ENCODE peak calls at places on chromosome 16, in nine cellular contexts. W, S, L, B, X, G, K, I and Z are unnamed samples.

GRCh38 chr16:10729649-10730048 is 14.0 kb upstream of the NUBP1 start:
- DNase-seq in W (peak; percentile 51), S (no peak), L (peak; percentile 35), B (no peak), X (no peak), G (peak; percentile 43), K (peak; percentile 24), I (peak; percentile 89), Z (peak; percentile 82)

GRCh38 chr16:88381820-88382451 is 823 bp upstream of the ZNF469 start:
- DNase-seq in W (peak; percentile 24), S (no peak), L (peak; percentile 80), B (peak; percentile 44), X (no peak), G (no peak), K (no peak), I (no peak), Z (no peak)

GRCh38 chr16:13811834-13812233 is 108.1 kb upstream of the ERCC4 start:
- DNase-seq in W (no peak), S (no peak), L (no peak), B (no peak), X (no peak), G (no peak), K (no peak), I (no peak), Z (no peak)

GRCh38 chr16:53766304-53767016 is 62.5 kb downstream of the FTO start:
- DNase-seq in W (no peak), S (no peak), L (no peak), B (no peak), X (no peak), G (peak; percentile 66), K (no peak), I (no peak), Z (no peak)

GRCh38 chr16:51937771-51938170 is 609.2 kb downstream of the TOX3 start:
- DNase-seq in W (no peak), S (no peak), L (no peak), B (no peak), X (no peak), G (no peak), K (no peak), I (no peak), Z (no peak)

GRCh38 chr16:84054271-84054670 is 11.7 kb upstream of the SLC38A8 start:
- DNase-seq in W (no peak), S (no peak), L (no peak), B (no peak), X (no peak), G (no peak), K (no peak), I (peak; percentile 61), Z (no peak)

GRCh38 chr16:86865866-86866675 is 287.7 kb downstream of the FOXL1 start:
- DNase-seq in W (no peak), S (no peak), L (no peak), B (peak; percentile 60), X (no peak), G (no peak), K (no peak), I (no peak), Z (peak; percentile 62)

GRCh38 chr16:48158296-48158695 is 2.5 kb upstream of the ABCC12 start:
- DNase-seq in W (no peak), S (no peak), L (no peak), B (no peak), X (no peak), G (peak; percentile 45), K (peak; percentile 18), I (no peak), Z (no peak)

GRCh38 chr16:57621521-57622268 is 6.7 kb upstream of the ADGRG1 start:
- DNase-seq in W (peak; percentile 27), S (no peak), L (no peak), B (peak; percentile 9), X (no peak), G (no peak), K (no peak), I (peak; percentile 84), Z (no peak)

GRCh38 chr16:19831678-19832077 is 53.0 kb downstream of the GPRC5B start:
- DNase-seq in W (no peak), S (no peak), L (no peak), B (no peak), X (no peak), G (peak; percentile 66), K (no peak), I (no peak), Z (peak; percentile 78)

GRCh38 chr16:86901483-86901882 is 323.1 kb downstream of the FOXL1 start:
- DNase-seq in W (no peak), S (no peak), L (no peak), B (no peak), X (no peak), G (peak; percentile 17), K (no peak), I (no peak), Z (no peak)

GRCh38 chr16:6573577-6573976 is 759.1 kb upstream of the RBFOX1 start:
- DNase-seq in W (peak; percentile 83), S (no peak), L (peak; percentile 68), B (no peak), X (no peak), G (no peak), K (no peak), I (no peak), Z (no peak)

GRCh38 chr16:31105677-31106213 is 2.4 kb upstream of the BCKDK start:
- DNase-seq in W (peak; percentile 86), S (peak; percentile 59), L (peak; percentile 85), B (peak; percentile 91), X (no peak), G (peak; percentile 79), K (no peak), I (peak; percentile 98), Z (peak; percentile 96)

GRCh38 chr16:31106509-31107464 is 1.4 kb upstream of the BCKDK start:
- DNase-seq in W (no peak), S (no peak), L (no peak), B (no peak), X (no peak), G (no peak), K (no peak), I (no peak), Z (no peak)

GRCh38 chr16:31108794-31109558 is 790 bp downstream of the BCKDK start:
- DNase-seq in W (no peak), S (no peak), L (peak; percentile 43), B (no peak), X (no peak), G (no peak), K (no peak), I (no peak), Z (no peak)

GRCh38 chr16:31108035-31108793 is at the start of gene BCKDK:
- DNase-seq in W (peak; percentile 75), S (peak; percentile 47), L (peak; percentile 85), B (peak; percentile 90), X (no peak), G (peak; percentile 79), K (no peak), I (peak; percentile 94), Z (peak; percentile 52)

DNA sequence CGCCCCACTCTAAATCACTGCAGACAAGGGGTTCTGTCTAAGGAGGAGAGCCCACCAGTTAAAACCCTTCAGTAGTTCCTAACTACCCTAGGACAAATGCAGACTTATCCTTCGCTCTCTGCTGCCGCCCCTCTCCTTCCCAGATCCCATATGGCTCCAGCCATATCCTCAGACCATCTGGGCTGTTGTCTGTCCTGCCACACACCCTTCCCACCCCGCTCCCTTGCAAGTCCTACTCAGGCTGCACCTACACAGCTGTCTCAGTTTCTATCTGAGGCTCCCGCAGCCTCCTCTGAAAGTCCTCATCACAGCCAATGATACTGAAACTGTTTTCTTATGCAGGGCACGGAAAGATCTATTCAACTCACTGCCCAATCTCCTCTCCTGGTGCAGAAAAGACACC is 720 bp upstream of the BCKDK start:
- DNase-seq in W (no peak), S (no peak), L (no peak), B (no peak), X (no peak), G (no peak), K (no peak), I (no peak), Z (no peak)
- H3K4me3 ChIP-seq in W (peak overlapping the region; percentile 93), S (no peak overlapping the region), L (peak overlapping the region; percentile 87), B (no peak overlapping the region), X (no peak overlapping the region), G (no peak overlapping the region), K (no peak overlapping the region), I (no peak overlapping the region), Z (no peak overlapping the region)

DNA sequence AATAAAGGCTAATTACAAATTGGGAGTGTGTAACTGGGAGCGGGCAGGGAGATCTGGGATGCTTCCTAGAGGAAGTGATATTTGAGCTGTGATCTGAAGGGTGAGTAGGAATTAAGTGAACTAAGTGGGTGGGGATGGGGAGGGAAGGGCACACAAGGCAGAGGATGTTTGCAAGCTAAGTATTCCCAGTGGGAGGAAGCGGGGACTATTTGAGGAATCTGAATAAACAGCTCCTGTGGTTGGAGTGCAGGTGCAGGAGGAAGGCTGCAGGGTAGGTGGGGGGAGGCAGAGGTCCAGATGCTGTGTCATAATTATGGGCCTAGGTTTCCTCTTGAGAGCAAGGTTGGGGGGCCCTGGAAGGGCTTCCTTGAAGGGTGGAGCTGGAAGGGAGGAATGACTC is 102.1 kb upstream of the HS3ST2 start:
- DNase-seq in W (no peak), S (no peak), L (no peak), B (no peak), X (no peak), G (no peak), K (no peak), I (no peak), Z (no peak)
- H3K4me3 ChIP-seq in W (no peak overlapping the region), S (no peak overlapping the region), L (no peak overlapping the region), B (no peak overlapping the region), X (no peak overlapping the region), G (no peak overlapping the region), K (no peak overlapping the region), I (no peak overlapping the region), Z (no peak overlapping the region)

GRCh38 chr16:68770671-68771070 is 33.6 kb downstream of the CDH1 start:
- DNase-seq in W (no peak), S (no peak), L (no peak), B (no peak), X (no peak), G (peak; percentile 19), K (no peak), I (no peak), Z (no peak)

GRCh38 chr16:68776821-68777485 is 39.9 kb downstream of the CDH1 start:
- DNase-seq in W (no peak), S (no peak), L (no peak), B (no peak), X (no peak), G (no peak), K (no peak), I (no peak), Z (no peak)

GRCh38 chr16:68778551-68779231 is 41.6 kb downstream of the CDH1 start:
- DNase-seq in W (no peak), S (no peak), L (peak; percentile 83), B (no peak), X (no peak), G (no peak), K (no peak), I (no peak), Z (no peak)

GRCh38 chr16:68771922-68772681 is 35.0 kb downstream of the CDH1 start:
- DNase-seq in W (no peak), S (no peak), L (no peak), B (no peak), X (no peak), G (no peak), K (no peak), I (no peak), Z (no peak)

GRCh38 chr16:68774982-68775381 is 37.9 kb downstream of the CDH1 start:
- DNase-seq in W (no peak), S (no peak), L (no peak), B (no peak), X (no peak), G (no peak), K (no peak), I (no peak), Z (no peak)
- H3K4me3 ChIP-seq in W (no peak overlapping the region), S (no peak overlapping the region), L (no peak overlapping the region), B (no peak overlapping the region), X (no peak overlapping the region), G (no peak overlapping the region), K (no peak overlapping the region), I (no peak overlapping the region), Z (no peak overlapping the region)

GRCh38 chr16:50666658-50667496 is 14.2 kb downstream of the SNX20 start:
- DNase-seq in W (no peak), S (peak; percentile 36), L (peak; percentile 55), B (no peak), X (no peak), G (no peak), K (no peak), I (no peak), Z (no peak)
- H3K4me3 ChIP-seq in W (no peak overlapping the region), S (peak overlapping the region; percentile 32), L (no peak overlapping the region), B (no peak overlapping the region), X (no peak overlapping the region), G (no peak overlapping the region), K (no peak overlapping the region), I (no peak overlapping the region), Z (no peak overlapping the region)